ENCODE peak calls at places on chromosomes 3 and 15, in seven cellular contexts. L is HEK293T; Z is adrenal gland; O is effector CD4-positive, alpha-beta T cell; E is NB4; I is activated gamma-delta T cell treated with anti-CD3 and anti-CD28 coated beads, Interleukin-2, amount 50 U/mL, for 16 hours; M is iris pigment epithelial cell. N is an unnamed sample.

GRCh38 chr3:141050913-141051632 is at the start of gene SPSB4:
- DNase-seq in I (no peak), Z (peak), L (peak), E (peak), M (peak), O (no peak), N (peak)

GRCh38 chr15:84588053-84588874 is 12.5 kb upstream of the ZSCAN2 start:
- DNase-seq in M (peak), Z (peak), O (peak), E (peak), I (peak), L (peak), N (peak)

GRCh38 chr15:89377842-89378698 is 43.4 kb upstream of the POLG start:
- DNase-seq in L (no peak), Z (no peak), E (no peak), I (no peak), M (no peak), O (no peak), N (no peak)

GRCh38 chr15:40011303-40011702 is 27.7 kb downstream of the SRP14 start:
- DNase-seq in I (no peak), Z (no peak), O (no peak), L (no peak), M (no peak), E (no peak), N (no peak)

GRCh38 chr3:194148383-194148782 is 12.4 kb downstream of the HES1 start:
- DNase-seq in I (no peak), M (peak), Z (peak), O (no peak), E (no peak), L (no peak), N (peak)

GRCh38 chr3:115100806-115101205 is 46.3 kb downstream of the ZBTB20 start:
- DNase-seq in Z (no peak), O (no peak), E (no peak), I (no peak), L (no peak), M (no peak), N (no peak)

GRCh38 chr3:109835958-109836357 is 498.6 kb upstream of the DPPA4 start:
- DNase-seq in O (no peak), Z (no peak), L (no peak), I (no peak), M (no peak), E (no peak), N (no peak)

GRCh38 chr3:193680220-193680619 is 87.2 kb downstream of the OPA1 start:
- DNase-seq in Z (no peak), I (no peak), L (no peak), E (no peak), O (no peak), M (peak), N (peak)